ENCODE peak calls at places on chromosomes 5 and 9, in six cellular contexts. V is PC-3, B is HCT116, U is neural progenitor cell, T is GM23338, X is OCI-LY7. K is an unnamed sample.

GRCh38 chr5:135578685-135579341 is at the start of gene CXCL14:
- DNase-seq in V (no peak), B (no peak), U (peak; percentile 87), T (peak; percentile 84), X (no peak), K (no peak)

GRCh38 chr9:109817846-109818472 is 38.0 kb downstream of the PALM2AKAP2 start:
- DNase-seq in V (peak; percentile 94), B (peak; percentile 78), U (peak; percentile 94), T (peak; percentile 97), X (peak; percentile 76), K (peak; percentile 51)

GRCh38 chr9:7154650-7155049 is 396.9 kb downstream of the KDM4C start:
- DNase-seq in V (no peak), B (no peak), U (no peak), T (no peak), X (no peak), K (no peak)

GRCh38 chr9:124765439-124765835 is 5.7 kb downstream of the NR6A1 start:
- DNase-seq in V (no peak), B (no peak), U (peak; percentile 66), T (peak; percentile 61), X (no peak), K (no peak)

GRCh38 chr9:88950341-88951141 is 40.7 kb upstream of the S1PR3 start:
- DNase-seq in V (peak; percentile 15), B (no peak), U (peak; percentile 22), T (no peak), X (no peak), K (no peak)

GRCh38 chr5:133818031-133818431 is 150.4 kb downstream of the C5orf15 start:
- DNase-seq in V (peak; percentile 58), B (no peak), U (peak; percentile 27), T (no peak), X (no peak), K (peak; percentile 1)

GRCh38 chr5:1494780-1495524 is 28.8 kb downstream of the LPCAT1 start:
- DNase-seq in V (no peak), B (no peak), U (no peak), T (no peak), X (peak; percentile 44), K (no peak)

GRCh38 chr5:174610968-174611367 is 113.4 kb upstream of the MSX2 start:
- DNase-seq in V (peak; percentile 43), B (no peak), U (no peak), T (no peak), X (no peak), K (no peak)

GRCh38 chr9:114805670-114806551 is at the start of gene TNFSF15:
- DNase-seq in V (peak; percentile 43), B (no peak), U (peak; percentile 18), T (peak; percentile 50), X (peak; percentile 50), K (peak; percentile 93)

GRCh38 chr5:173234129-173234793 is 745 bp downstream of the NKX2-5 start:
- DNase-seq in V (no peak), B (no peak), U (peak; percentile 71), T (peak; percentile 69), X (no peak), K (no peak)

GRCh38 chr5:140327589-140327988 is 18.8 kb downstream of the HBEGF start:
- DNase-seq in V (peak; percentile 45), B (no peak), U (peak; percentile 72), T (peak; percentile 61), X (peak; percentile 25), K (no peak)

GRCh38 chr9:86993830-86994229 is 46.5 kb upstream of the GAS1 start:
- DNase-seq in V (no peak), B (no peak), U (no peak), T (no peak), X (no peak), K (no peak)

GRCh38 chr9:79685576-79685975 is 113.8 kb downstream of the TLE4 start:
- DNase-seq in V (no peak), B (no peak), U (no peak), T (no peak), X (no peak), K (no peak)

GRCh38 chr5:63963926-63964325 is 1.7 kb upstream of the HTR1A start:
- DNase-seq in V (peak; percentile 52), B (no peak), U (no peak), T (no peak), X (no peak), K (no peak)

GRCh38 chr5:35815089-35815936 is 41.4 kb upstream of the IL7R start:
- DNase-seq in V (peak; percentile 74), B (peak; percentile 2), U (peak; percentile 52), T (peak; percentile 81), X (peak; percentile 73), K (peak; percentile 33)

GRCh38 chr5:153965102-153965645 is 73.5 kb downstream of the FAM114A2 start:
- DNase-seq in V (peak; percentile 64), B (peak; percentile 32), U (peak; percentile 83), T (peak; percentile 84), X (peak; percentile 74), K (peak; percentile 56)

GRCh38 chr9:122075135-122076030 is 17.7 kb downstream of the TTLL11 start:
- DNase-seq in V (no peak), B (no peak), U (no peak), T (no peak), X (no peak), K (no peak)

GRCh38 chr9:95261890-95262289 is 55.6 kb downstream of the FANCC start:
- DNase-seq in V (no peak), B (no peak), U (no peak), T (no peak), X (no peak), K (no peak)

DNA sequence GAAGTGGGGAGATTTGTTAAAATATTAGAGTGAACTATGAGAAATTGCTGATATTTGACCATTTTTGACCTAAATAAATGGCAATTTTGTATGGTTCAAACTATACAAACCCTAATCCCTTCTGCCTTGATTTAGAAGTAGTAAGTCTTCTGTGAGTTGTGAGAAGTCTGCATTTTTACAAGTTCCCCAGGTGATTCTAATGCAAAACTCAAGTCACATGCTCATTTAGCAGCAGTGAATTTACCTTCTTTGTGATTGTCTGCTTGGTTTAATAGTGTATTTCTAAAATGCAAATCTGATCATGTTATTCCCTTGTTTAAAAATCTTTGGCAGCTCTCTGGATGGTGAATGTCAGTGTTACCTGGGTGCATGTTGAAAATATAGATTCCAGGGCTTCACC is 2.8 kb downstream of the MEGF10 start:
- DNase-seq in V (no peak), B (no peak), U (no peak), T (peak; percentile 46), X (no peak), K (no peak)
- H3K4me2 ChIP-seq in V (no peak overlapping the region), B (no peak overlapping the region), U (no peak overlapping the region), T (peak overlapping the region; percentile 90), X (no peak overlapping the region), K (no peak overlapping the region)

DNA sequence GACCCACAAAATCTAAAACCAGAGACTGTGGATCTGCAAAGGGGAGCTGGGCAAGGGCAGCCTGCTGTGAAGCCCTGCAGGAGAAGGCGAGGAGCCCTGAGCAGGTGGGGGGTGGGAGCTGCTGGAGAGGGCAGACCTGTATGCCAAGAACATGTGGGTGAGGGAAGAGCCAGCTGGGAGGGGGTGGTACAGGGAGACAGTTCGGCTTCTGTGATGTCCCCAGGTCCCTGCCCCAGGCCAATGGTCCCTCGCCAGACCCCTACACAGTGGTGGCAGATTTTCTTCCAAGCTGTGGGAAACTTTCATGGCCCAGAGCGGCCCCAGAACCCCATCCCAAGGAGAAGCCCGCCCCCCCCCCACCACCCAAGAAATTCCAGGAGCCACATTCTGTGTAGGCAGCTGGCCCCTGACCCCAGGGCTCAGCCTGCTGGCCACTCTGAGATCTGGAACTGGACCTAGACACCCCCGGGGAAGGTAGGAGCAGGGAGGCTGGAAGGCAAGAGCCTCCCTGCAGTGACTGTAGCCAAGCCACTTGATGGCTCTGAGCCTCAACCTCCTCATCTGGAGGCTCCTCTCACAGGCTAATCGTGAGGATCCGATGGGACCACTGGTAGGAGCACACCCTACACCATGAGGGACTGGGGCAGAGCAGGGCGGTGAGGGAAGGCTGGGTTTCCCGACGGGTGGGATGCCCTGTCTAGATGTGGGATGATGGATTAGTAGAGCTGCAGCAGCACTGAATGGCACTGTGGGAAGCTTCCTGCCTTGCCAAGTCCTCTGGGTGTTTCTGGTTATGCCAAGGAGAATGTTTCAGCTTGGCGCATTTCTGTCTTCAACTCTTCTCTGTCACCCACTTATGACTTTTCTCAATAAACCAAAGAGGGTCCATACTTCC is 22.6 kb upstream of the CSF1R start:
- DNase-seq in V (no peak), B (no peak), U (no peak), T (no peak), X (no peak), K (no peak)
- H3K27ac ChIP-seq in V (no peak overlapping the region), B (no peak overlapping the region), U (no peak overlapping the region), T (no peak overlapping the region), X (no peak overlapping the region), K (no peak overlapping the region)

GRCh38 chr5:33102551-33102950 is 338.2 kb upstream of the TARS1 start:
- DNase-seq in V (no peak), B (no peak), U (no peak), T (no peak), X (no peak), K (no peak)

DNA sequence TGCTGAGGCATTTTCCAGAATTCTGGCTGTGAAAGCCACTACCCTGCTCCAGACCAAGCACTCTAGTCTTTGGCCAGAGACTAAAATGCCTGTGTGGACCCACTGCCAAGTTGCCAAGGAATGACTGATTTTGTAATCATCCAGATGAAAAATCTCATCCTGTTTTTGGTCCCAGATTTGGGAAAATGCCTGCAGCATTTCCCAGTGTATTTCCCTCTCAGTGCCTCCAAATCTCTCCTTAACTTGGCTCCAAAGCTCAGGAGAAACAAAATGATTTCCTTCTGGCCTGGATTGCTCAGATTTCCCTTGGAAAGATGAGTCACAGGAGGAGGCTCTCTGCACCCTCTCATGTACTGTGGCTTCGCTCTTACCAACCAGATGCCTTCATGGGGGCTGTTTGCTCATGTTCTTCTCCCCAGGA is 335.2 kb upstream of the TARS1 start:
- DNase-seq in V (peak; percentile 45), B (no peak), U (no peak), T (no peak), X (no peak), K (no peak)
- TF ChIP-seq EZH2phosphoT487 in V (no peak), B (no peak), U (no peak), T (no peak), X (no peak), K (no peak)

GRCh38 chr9:127173063-127173462 is 50.6 kb upstream of the ANGPTL2 start:
- DNase-seq in V (no peak), B (no peak), U (no peak), T (no peak), X (no peak), K (no peak)
- H3K4me2 ChIP-seq in V (no peak overlapping the region), B (no peak overlapping the region), U (no peak overlapping the region), T (no peak overlapping the region), X (no peak overlapping the region), K (no peak overlapping the region)

DNA sequence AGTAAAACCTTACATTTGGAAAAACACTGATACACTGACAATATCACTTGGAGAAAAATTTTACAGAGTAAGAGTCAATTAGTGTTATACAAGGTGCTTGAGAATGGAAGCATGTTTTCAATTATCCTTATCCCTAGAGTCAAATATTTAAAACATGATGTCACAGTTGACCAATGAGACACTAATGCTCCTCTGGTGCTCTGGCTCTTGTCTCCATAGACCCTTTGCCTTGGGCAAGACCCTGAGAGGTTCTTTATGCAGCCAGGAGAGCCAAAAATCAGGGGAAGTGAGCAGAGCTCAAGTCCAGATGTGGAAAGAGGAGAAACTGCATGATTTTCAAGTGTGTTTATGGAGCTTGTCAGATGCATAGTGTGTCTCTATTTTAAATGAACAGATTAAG is 153.9 kb downstream of the MARCHF11 start:
- DNase-seq in V (no peak), B (no peak), U (no peak), T (no peak), X (no peak), K (no peak)
- H3K27ac ChIP-seq in V (no peak overlapping the region), B (no peak overlapping the region), U (no peak overlapping the region), T (no peak overlapping the region), X (no peak overlapping the region), K (no peak overlapping the region)

K was measured in MM.1S.